ENCODE peak calls at places on chromosome 13, in four cellular contexts. One of them, this sample, is unnamed.

GRCh38 chr13:53216767-53217166 is 188.2 kb downstream of the OLFM4 start:
- DNase-seq in aorta: no peak
- DNase-seq in mucosa of descending colon: no peak
- DNase-seq in left cardiac atrium: no peak
- DNase-seq in this sample: no peak

GRCh38 chr13:97321101-97321500 is 99.0 kb downstream of the MBNL2 start:
- DNase-seq in left cardiac atrium: no peak
- DNase-seq in aorta: no peak
- DNase-seq in mucosa of descending colon: no peak
- DNase-seq in this sample: no peak

GRCh38 chr13:51728972-51729371 is 75.0 kb downstream of the DHRS12 start:
- DNase-seq in mucosa of descending colon: no peak
- DNase-seq in aorta: no peak
- DNase-seq in left cardiac atrium: no peak
- DNase-seq in this sample: no peak

GRCh38 chr13:23020246-23020843 is 160.4 kb upstream of the SGCG start:
- DNase-seq in aorta: no peak
- DNase-seq in mucosa of descending colon: no peak
- DNase-seq in left cardiac atrium: peak; percentile 31
- DNase-seq in this sample: peak; percentile 42

GRCh38 chr13:69571606-69572323 is 535.9 kb upstream of the ATXN8OS start:
- DNase-seq in left cardiac atrium: no peak
- DNase-seq in aorta: no peak
- DNase-seq in mucosa of descending colon: no peak
- DNase-seq in this sample: no peak

GRCh38 chr13:47426126-47426849 is 529.4 kb upstream of the HTR2A start:
- DNase-seq in mucosa of descending colon: no peak
- DNase-seq in left cardiac atrium: peak; percentile 41
- DNase-seq in aorta: peak; percentile 53
- DNase-seq in this sample: peak; percentile 7

GRCh38 chr13:83048419-83048818 is 833.9 kb downstream of the SLITRK1 start:
- DNase-seq in mucosa of descending colon: no peak
- DNase-seq in aorta: no peak
- DNase-seq in left cardiac atrium: no peak
- DNase-seq in this sample: no peak

GRCh38 chr13:77584111-77584510 is 48.6 kb downstream of the SCEL start:
- DNase-seq in left cardiac atrium: no peak
- DNase-seq in mucosa of descending colon: no peak
- DNase-seq in aorta: no peak
- DNase-seq in this sample: no peak

GRCh38 chr13:26246154-26246553 is 7.8 kb upstream of the CDK8 start:
- DNase-seq in mucosa of descending colon: no peak
- DNase-seq in aorta: no peak
- DNase-seq in left cardiac atrium: no peak
- DNase-seq in this sample: no peak

GRCh38 chr13:46554971-46555370 is 2.0 kb downstream of the LRCH1 start:
- DNase-seq in aorta: no peak
- DNase-seq in mucosa of descending colon: no peak
- DNase-seq in left cardiac atrium: no peak
- DNase-seq in this sample: no peak

GRCh38 chr13:53151692-53152421 is 123.2 kb downstream of the OLFM4 start:
- DNase-seq in aorta: no peak
- DNase-seq in mucosa of descending colon: no peak
- DNase-seq in left cardiac atrium: no peak
- DNase-seq in this sample: peak; percentile 44

GRCh38 chr13:28637714-28638355 is 21.1 kb upstream of the POMP start:
- DNase-seq in left cardiac atrium: no peak
- DNase-seq in aorta: no peak
- DNase-seq in mucosa of descending colon: no peak
- DNase-seq in this sample: no peak

GRCh38 chr13:58619396-58620113 is 988.0 kb downstream of the PCDH17 start:
- DNase-seq in left cardiac atrium: no peak
- DNase-seq in mucosa of descending colon: no peak
- DNase-seq in aorta: no peak
- DNase-seq in this sample: no peak

GRCh38 chr13:114109646-114110045 is 22.8 kb downstream of the RASA3 start:
- DNase-seq in left cardiac atrium: peak; percentile 51
- DNase-seq in aorta: peak; percentile 43
- DNase-seq in mucosa of descending colon: peak; percentile 51
- DNase-seq in this sample: peak; percentile 32